ENCODE peak calls at places on chromosomes 12 and 14, in seven cellular contexts. D, C, K, I, T, W and R are unnamed samples.

GRCh38 chr14:100134591-100134990 is 24.9 kb downstream of the DEGS2 start:
- DNase-seq in C (no peak), K (no peak), I (no peak), W (no peak), T (no peak), D (no peak), R (no peak)

GRCh38 chr12:632102-632696 is 31.0 kb downstream of the NINJ2 start:
- DNase-seq in K (peak), W (peak), I (peak), D (peak), T (no peak), C (peak), R (peak)

GRCh38 chr14:58077621-58078020 is 74.4 kb downstream of the ARMH4 start:
- DNase-seq in C (peak), K (no peak), I (no peak), D (no peak), T (no peak), W (no peak), R (no peak)

GRCh38 chr12:87020071-87020470 is 763.9 kb upstream of the MGAT4C start:
- DNase-seq in C (no peak), W (no peak), K (peak), D (no peak), I (no peak), T (no peak), R (no peak)

GRCh38 chr14:104263671-104264358 is 125.4 kb downstream of the KIF26A start:
- DNase-seq in K (no peak), I (no peak), T (no peak), C (no peak), W (no peak), D (peak), R (no peak)

GRCh38 chr14:21382095-21382494 is 1.7 kb downstream of the SUPT16H start:
- DNase-seq in T (no peak), D (no peak), W (no peak), I (no peak), C (no peak), K (peak), R (no peak)

GRCh38 chr14:20812576-20812975 is 9.9 kb upstream of the RNASE1 start:
- DNase-seq in C (no peak), T (no peak), D (no peak), I (no peak), K (no peak), W (no peak), R (no peak)

GRCh38 chr12:109818900-109819500 is 14.2 kb downstream of the TRPV4 start:
- DNase-seq in T (no peak), K (no peak), D (no peak), I (peak), W (no peak), C (peak), R (peak)

GRCh38 chr14:31864937-31865855 is 211.9 kb upstream of the ARHGAP5 start:
- DNase-seq in C (no peak), K (no peak), I (no peak), T (no peak), W (no peak), D (no peak), R (no peak)

DNA sequence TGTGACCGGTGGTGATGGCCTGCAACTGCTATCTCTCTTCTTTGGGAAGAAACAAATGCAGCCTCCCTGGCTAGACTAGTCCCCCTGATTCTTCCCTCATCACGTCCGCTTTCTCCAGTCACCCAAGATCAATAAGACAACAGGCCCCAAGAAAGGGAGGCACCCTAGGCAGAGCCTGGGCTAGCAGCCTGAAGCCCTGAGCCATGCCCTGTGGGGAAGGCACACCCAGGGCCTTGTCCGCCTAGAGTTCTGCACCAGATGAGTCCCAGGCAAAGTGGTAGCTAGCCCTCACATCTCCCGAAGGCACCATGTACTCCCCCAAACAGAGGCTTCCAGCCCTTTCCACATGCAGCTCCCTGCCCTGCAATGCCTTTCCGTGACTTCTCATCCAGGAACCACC is 35.1 kb downstream of the CAMKK2 start:
- DNase-seq in I (no peak), K (no peak), T (no peak), D (no peak), C (no peak), W (no peak), R (no peak)
- H2AK5ac ChIP-seq in I (no peak), K (no peak), T (no peak), D (no peak), C (no peak), W (no peak), R (no peak)

GRCh38 chr14:37165794-37166193 is 6.6 kb downstream of the SLC25A21 start:
- DNase-seq in W (no peak), T (no peak), K (no peak), C (no peak), D (no peak), I (no peak), R (no peak)
- H3K4me2 ChIP-seq in W (no peak), T (no peak), K (no peak), C (no peak), D (no peak), I (no peak), R (no peak)

DNA sequence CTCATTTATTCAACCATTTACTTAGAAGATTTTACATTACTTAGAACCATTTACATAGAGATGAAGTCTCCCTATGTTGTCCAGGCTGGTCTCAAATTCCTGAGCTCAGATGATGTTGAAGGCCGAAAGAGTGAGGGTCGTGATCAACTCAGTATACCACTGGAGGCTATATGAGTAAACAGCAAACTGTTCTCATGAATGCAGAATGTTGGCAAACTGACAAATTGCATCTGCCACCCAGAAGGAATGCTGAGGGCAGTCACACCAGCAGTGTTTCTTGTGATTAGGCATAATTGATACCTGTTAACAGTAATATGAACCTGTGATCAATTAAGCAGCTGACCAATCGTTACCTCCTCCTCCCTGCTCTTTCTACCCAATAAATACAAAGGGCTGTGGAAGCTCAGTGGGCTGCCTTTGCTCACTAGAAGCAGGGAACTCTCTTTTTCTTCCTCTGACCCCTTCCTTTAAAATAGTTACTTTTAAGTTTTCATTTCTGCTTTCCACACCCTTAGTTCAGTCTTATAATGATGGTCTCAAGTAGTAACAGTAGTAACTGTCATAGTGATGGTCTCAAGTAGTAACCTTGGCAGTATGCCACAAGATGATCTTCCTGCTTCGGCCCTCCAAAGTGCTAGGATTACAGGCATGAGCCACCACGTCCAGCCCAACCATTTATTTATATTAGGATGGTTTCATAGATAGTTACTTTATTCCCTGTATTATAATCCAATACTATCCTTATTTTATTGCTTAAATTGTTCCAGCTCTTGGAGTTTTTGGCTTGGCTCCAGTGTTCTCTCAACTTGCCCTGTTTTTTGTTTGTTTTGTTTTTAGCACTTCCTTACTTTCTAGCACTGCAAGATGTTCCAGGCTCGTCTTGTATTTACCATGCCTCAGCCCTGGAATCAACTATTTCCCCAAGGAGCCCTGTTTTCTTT is 25.8 kb downstream of the LIMA1 start:
- DNase-seq in K (no peak), T (no peak), C (peak), W (no peak), D (no peak), I (peak), R (peak)
- H3K9ac ChIP-seq in K (no peak), T (no peak), C (no peak), W (no peak), D (no peak), I (no peak), R (peak)

GRCh38 chr12:76622915-76623314 is 63.3 kb upstream of the OSBPL8 start:
- DNase-seq in T (no peak), K (no peak), I (no peak), D (no peak), W (no peak), C (no peak), R (no peak)
- H2AK5ac ChIP-seq in T (no peak), K (no peak), I (no peak), D (no peak), W (no peak), C (no peak), R (no peak)

GRCh38 chr12:115660211-115660805 is 617.2 kb downstream of the MED13L start:
- DNase-seq in D (no peak), W (no peak), I (no peak), C (no peak), T (no peak), K (no peak), R (no peak)

GRCh38 chr12:115661103-115661502 is 616.4 kb downstream of the MED13L start:
- DNase-seq in C (no peak), W (no peak), I (no peak), D (no peak), T (no peak), K (no peak), R (no peak)

GRCh38 chr12:115659422-115659821 is 618.1 kb downstream of the MED13L start:
- DNase-seq in K (no peak), D (no peak), W (no peak), T (no peak), C (no peak), I (no peak), R (no peak)

GRCh38 chr12:115657081-115658013 is 620.1 kb downstream of the MED13L start:
- DNase-seq in T (no peak), W (no peak), D (no peak), I (no peak), C (no peak), K (no peak), R (no peak)
- H3K4me2 ChIP-seq in T (no peak), W (no peak), D (no peak), I (no peak), C (no peak), K (no peak), R (no peak)

GRCh38 chr12:75969768-75970167 is 61.8 kb downstream of the PHLDA1 start:
- DNase-seq in D (peak), T (no peak), C (no peak), K (peak), W (no peak), I (peak), R (peak)
- H3K9ac ChIP-seq in D (no peak), T (no peak), C (no peak), K (no peak), W (no peak), I (no peak), R (no peak)

GRCh38 chr12:30794020-30794419 is 39.3 kb upstream of the CAPRIN2 start:
- DNase-seq in C (no peak), W (no peak), D (no peak), I (no peak), T (no peak), K (peak), R (no peak)

GRCh38 chr12:30794591-30795409 is 40.0 kb upstream of the CAPRIN2 start:
- DNase-seq in D (peak), K (peak), I (no peak), W (peak), T (no peak), C (peak), R (peak)

GRCh38 chr12:30795660-30796507 is 41.1 kb upstream of the CAPRIN2 start:
- DNase-seq in T (peak), W (peak), D (peak), C (peak), K (peak), I (peak), R (peak)

GRCh38 chr12:30796508-30796780 is 41.7 kb upstream of the CAPRIN2 start:
- DNase-seq in K (no peak), W (peak), I (no peak), C (peak), T (no peak), D (peak), R (no peak)

GRCh38 chr12:30795410-30795659 is 40.6 kb upstream of the CAPRIN2 start:
- DNase-seq in W (peak), C (no peak), D (no peak), T (peak), I (no peak), K (no peak), R (no peak)
- H2AK5ac ChIP-seq in W (no peak), C (peak), D (no peak), T (no peak), I (no peak), K (no peak), R (peak)

GRCh38 chr12:47739959-47740358 is 14.7 kb upstream of the ENDOU start:
- DNase-seq in W (no peak), D (no peak), C (no peak), I (no peak), T (no peak), K (no peak), R (no peak)
- H3K4me2 ChIP-seq in W (no peak), D (no peak), C (no peak), I (no peak), T (no peak), K (no peak), R (no peak)

DNA sequence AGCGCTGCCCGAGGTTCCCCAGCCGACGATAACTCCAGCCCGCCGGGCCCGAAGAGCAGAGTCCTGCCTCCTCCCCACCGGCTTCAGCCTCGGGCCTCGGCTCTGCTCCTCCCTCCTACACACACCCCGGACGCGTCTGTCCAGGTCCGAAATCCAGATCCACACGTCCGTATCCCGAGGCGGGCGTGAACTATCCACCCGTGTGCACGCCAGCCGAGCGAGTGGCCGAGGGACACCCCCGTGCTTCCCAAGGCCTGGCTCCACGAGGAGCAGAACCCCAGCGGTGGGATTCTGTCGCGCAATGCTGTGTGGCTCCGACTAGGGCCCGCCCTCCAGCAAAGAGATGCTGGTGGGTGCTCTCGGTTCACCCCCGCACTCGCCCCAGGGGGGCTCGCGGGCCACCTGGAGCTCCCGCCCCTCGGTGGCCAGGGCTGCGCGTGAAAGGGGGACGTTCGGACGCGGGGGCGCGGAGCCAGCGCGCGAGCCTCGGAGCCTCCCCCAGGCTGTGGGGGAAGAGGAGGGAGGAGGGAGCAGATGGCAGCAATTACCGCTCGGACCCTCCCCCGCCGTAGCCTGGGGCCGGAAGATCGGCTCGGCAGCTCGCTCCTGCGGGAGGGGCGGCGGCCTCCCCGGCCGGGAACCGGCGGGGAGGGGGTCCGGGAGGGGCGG is 18.9 kb upstream of the ANKRD33 start:
- DNase-seq in I (peak), T (peak), C (no peak), W (no peak), K (no peak), D (no peak), R (peak)
- H3K9ac ChIP-seq in I (peak), T (no peak), C (peak), W (peak), K (peak), D (no peak), R (peak)

GRCh38 chr12:34223640-34224039 is 201.3 kb downstream of the ALG10 start:
- DNase-seq in I (no peak), D (no peak), T (no peak), K (no peak), W (no peak), C (no peak), R (no peak)
- H2AK5ac ChIP-seq in I (no peak), D (no peak), T (no peak), K (no peak), W (no peak), C (no peak), R (no peak)